ENCODE peak calls at places on chromosomes 13 and 19, in five cellular contexts. S, F, D, X and G are unnamed samples.
A peak's percentile ranks its signal among the peaks of the same experiment; 100 is the strongest.

GRCh38 chr13:91544723-91545122 is 146.3 kb downstream of the GPC5 start:
- DNase-seq in S (no peak), F (no peak), D (no peak), X (no peak), G (no peak)

GRCh38 chr13:95754069-95754468 is 77.1 kb downstream of the DNAJC3 start:
- DNase-seq in S (no peak), F (no peak), D (no peak), X (no peak), G (no peak)

GRCh38 chr13:41356788-41357187 is 45.7 kb downstream of the NAA16 start:
- DNase-seq in S (no peak), F (no peak), D (no peak), X (no peak), G (no peak)

GRCh38 chr13:23384111-23384510 is 49.4 kb downstream of the SACS start:
- DNase-seq in S (peak; percentile 41), F (no peak), D (no peak), X (no peak), G (no peak)

GRCh38 chr13:102555914-102556553 is 40.8 kb upstream of the TPP2 start:
- DNase-seq in S (peak; percentile 30), F (no peak), D (no peak), X (no peak), G (peak; percentile 20)

GRCh38 chr19:4495471-4495870 is 22.8 kb downstream of the PLIN4 start:
- DNase-seq in S (peak; percentile 41), F (no peak), D (no peak), X (no peak), G (no peak)

GRCh38 chr19:18846862-18847515 is 15.2 kb downstream of the UPF1 start:
- DNase-seq in S (peak; percentile 62), F (peak; percentile 81), D (no peak), X (peak; percentile 86), G (no peak)

GRCh38 chr19:1574763-1575162 is 6.6 kb upstream of the MEX3D start:
- DNase-seq in S (no peak), F (no peak), D (no peak), X (no peak), G (no peak)

GRCh38 chr13:95540848-95541247 is 11.7 kb upstream of the CLDN10 start:
- DNase-seq in S (no peak), F (no peak), D (no peak), X (no peak), G (no peak)

DNA sequence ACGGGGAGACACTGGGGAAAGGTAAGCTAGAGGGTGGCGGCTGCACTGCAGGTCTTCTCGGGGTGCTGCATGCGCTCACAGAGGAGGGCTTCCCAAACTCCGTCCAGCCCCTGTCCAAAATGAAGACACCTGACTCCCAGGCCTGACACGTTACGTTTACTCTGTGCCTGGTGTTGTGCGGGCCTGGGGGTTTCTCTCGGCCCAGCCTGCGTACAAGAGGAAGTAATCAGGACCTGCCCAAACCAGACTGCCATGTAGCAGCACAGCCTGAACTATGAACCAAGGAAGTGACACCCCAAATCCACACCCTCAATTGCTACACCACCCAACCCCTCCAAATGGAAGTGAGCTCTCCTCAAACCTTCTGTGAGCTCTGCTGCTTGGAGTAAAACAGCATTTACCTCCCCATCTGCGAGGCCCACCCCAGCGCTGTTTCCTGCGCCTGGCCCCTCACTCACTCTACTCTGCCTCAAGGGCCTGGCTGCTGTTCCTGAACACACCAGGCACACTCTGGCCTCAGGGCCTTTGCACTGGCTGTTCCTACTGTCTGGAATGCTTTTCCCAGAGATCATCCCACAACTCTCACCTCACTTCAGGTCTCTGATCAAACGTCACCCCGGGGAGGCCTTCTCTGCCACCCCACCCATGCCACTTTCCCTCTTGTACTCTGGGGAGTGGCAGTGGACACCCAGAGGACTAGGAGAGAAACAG is 3.0 kb downstream of the HSPBP1 start:
- DNase-seq in S (no peak), F (no peak), D (no peak), X (no peak), G (no peak)
- H3K4me1 ChIP-seq in S (peaks cover 21% of the 10 kb centered on the region), F (peaks cover 12% of the 10 kb centered on the region), D (peaks cover 15% of the 10 kb centered on the region), X (peaks cover 5% of the 10 kb centered on the region), G (peaks cover 12% of the 10 kb centered on the region)

DNA sequence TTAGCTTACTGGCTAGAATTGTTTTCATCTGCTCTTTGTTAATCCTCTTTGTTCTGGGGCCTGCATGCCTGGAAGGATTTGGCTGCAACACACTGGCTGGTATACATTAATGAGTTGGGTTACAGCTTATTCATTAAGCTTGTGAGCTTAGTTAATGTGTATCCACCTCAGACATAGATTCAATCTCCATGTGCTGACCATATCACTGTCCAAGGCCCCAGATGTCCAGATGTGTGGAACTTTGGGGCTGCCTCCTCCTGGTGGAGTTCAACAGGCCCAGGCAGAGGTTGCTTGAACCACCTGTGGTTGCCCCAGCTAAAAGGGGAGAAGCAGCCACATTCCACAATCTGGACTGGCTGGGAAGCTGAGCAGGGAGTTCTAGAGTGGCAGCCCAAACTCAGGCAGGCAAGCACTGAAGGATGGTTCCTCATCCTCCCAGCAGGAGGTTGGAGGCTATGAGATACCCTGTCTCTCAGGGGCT is 5.4 kb downstream of the DIAPH3 start:
- DNase-seq in S (no peak), F (no peak), D (no peak), X (no peak), G (no peak)
- TF ChIP-seq CTCF in S (no peak), F (no peak), D (no peak), X (no peak), G (no peak)

DNA sequence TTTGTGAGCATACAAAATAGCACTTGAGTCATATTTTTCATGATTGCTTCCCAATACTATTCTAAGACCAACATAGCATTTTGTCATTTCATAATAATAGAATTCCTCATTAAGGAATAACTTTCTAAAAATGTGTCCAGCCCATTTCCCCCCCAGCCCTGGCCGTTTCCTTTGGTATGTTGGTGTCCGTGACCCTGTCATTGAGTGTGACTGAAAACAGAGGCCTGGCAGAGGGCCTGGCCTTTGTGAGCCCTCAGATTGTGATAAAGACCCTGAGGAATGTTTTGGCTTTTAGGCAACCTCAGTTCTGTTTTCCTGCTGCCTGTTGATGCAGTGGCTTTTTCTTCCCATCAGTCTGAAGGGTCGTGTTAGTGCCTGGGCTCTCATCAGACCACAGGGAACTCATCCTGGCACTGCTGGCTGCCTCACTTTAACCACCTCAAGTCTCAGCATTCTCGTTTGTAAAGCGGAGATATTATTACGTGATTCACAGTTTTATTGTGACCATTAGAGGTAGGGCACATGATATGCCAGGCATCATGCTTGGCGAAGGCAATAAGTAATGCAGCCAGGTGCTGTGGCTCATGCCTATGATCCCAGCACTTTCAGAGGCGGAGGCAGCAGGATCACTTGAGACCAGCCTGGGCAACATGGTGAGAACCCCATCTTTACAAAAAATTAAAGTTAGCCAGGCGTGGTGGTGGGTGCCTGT is 13.8 kb downstream of the SPINT2 start:
- DNase-seq in S (no peak), F (peak; percentile 54), D (no peak), X (peak; percentile 75), G (no peak)
- H3K4me1 ChIP-seq in S (peaks cover 34% of the 10 kb centered on the region), F (no peaks in the 10 kb centered on the region), D (peaks cover 16% of the 10 kb centered on the region), X (peaks cover 15% of the 10 kb centered on the region), G (peaks cover 79% of the 10 kb centered on the region)

GRCh38 chr13:97068964-97069815 is 74.9 kb upstream of the OXGR1 start:
- DNase-seq in S (no peak), F (no peak), D (no peak), X (no peak), G (no peak)

GRCh38 chr13:97068146-97068545 is 73.9 kb upstream of the OXGR1 start:
- DNase-seq in S (no peak), F (no peak), D (no peak), X (no peak), G (no peak)

GRCh38 chr13:97072297-97072696 is 78.0 kb upstream of the OXGR1 start:
- DNase-seq in S (no peak), F (no peak), D (no peak), X (no peak), G (no peak)

DNA sequence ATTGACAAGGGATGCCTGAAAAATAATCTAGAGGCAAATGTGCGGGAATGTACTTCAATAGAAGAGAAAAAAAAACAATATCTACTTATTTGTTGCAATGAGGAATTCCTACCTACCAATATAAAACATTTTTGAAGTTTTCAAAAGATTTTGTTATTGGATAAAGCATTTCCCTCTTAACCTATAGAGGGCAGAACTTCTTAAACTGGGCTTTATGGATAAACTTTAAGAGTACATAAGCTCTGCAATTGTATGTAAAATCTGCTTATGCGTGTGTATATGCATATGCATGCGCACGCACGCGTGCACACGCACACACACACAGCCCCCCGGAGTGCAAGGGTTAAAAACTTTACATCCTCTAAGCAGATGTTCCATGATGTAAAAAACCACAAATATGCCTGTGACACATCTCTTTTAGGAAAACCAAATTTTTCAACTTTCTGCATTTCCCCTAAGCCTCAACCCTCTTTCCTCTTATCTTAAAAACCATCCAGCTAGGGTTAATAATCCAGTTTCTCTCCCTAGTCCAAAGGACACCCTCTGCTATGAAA is 73.1 kb upstream of the OXGR1 start:
- DNase-seq in S (no peak), F (no peak), D (no peak), X (no peak), G (no peak)
- TF ChIP-seq CTCF in S (no peak), F (no peak), D (no peak), X (no peak), G (peak; percentile 29)

GRCh38 chr19:55344444-55344843 is 4.8 kb downstream of the KMT5C start:
- DNase-seq in S (no peak), F (peak; percentile 22), D (no peak), X (no peak), G (no peak)

GRCh38 chr19:55346725-55347441 is 7.2 kb downstream of the KMT5C start:
- DNase-seq in S (no peak), F (peak; percentile 12), D (no peak), X (no peak), G (no peak)

GRCh38 chr19:55347442-55348009 is 7.0 kb downstream of the COX6B2 start:
- DNase-seq in S (no peak), F (no peak), D (no peak), X (no peak), G (no peak)

GRCh38 chr19:55345818-55346724 is 6.4 kb downstream of the KMT5C start:
- DNase-seq in S (peak; percentile 72), F (peak; percentile 62), D (no peak), X (peak; percentile 63), G (no peak)

DNA sequence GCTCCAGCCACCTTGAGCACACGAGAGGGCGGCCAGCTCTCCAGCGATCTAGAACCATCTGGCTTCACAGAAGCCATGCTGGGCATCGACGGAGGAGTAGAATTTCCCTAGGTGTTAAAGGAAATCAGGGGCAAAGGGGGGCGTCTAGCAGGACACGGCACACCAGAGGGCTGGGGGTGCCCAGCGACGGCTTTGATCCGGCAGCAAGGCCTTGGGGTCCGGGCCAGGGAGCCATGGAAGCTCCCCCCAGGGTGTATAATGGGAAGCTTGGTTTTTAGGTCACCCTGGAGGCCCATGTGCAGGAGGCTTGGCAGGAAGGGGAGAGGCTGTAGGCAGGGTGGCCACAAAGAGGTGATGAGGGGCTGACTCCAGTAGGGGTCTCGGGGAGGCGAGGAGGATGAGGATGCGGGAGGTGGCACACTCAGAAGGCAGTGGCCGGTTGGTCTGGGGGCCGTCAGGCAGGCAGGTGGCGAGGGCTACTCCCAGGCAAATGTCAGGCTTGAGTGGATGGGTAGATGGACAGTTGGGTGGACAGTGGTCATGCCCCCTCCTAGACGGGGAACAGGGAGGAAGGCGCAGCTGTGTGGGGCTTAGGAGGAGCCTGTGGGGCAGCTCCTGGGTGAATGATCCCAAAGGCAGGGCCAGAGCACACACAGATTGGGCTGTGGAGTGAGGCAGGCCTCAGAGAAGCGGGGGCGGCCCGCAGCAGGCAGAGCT is 5.6 kb downstream of the KMT5C start:
- DNase-seq in S (no peak), F (peak; percentile 11), D (no peak), X (no peak), G (no peak)
- H3K4me1 ChIP-seq in S (peaks cover 26% of the 10 kb centered on the region), F (peaks cover 6% of the 10 kb centered on the region), D (peaks cover 15% of the 10 kb centered on the region), X (peaks cover 6% of the 10 kb centered on the region), G (peaks cover 18% of the 10 kb centered on the region)

GRCh38 chr13:36014763-36015162 is 116.4 kb downstream of the DCLK1 start:
- DNase-seq in S (no peak), F (no peak), D (no peak), X (no peak), G (no peak)
- TF ChIP-seq CTCF in S (no peak), F (no peak), D (no peak), X (no peak), G (no peak)